ENCODE peak calls at places on chromosomes 4 and X, in six cellular contexts. One of them, this sample, is unnamed.

GRCh38 chr4:185560316-185560715 is 25.0 kb upstream of the PDLIM3 start:
- DNase-seq in upper lobe of right lung: no peak
- DNase-seq in sigmoid colon: no peak
- DNase-seq in cardiac muscle cell: no peak
- DNase-seq in fibroblast of lung: no peak
- DNase-seq in iPS DF 6.9: no peak
- DNase-seq in this sample: no peak

GRCh38 chr4:83810428-83810827 is 274.5 kb downstream of the GPAT3 start:
- DNase-seq in cardiac muscle cell: no peak
- DNase-seq in iPS DF 6.9: no peak
- DNase-seq in sigmoid colon: no peak
- DNase-seq in upper lobe of right lung: no peak
- DNase-seq in fibroblast of lung: peak; percentile 60
- DNase-seq in this sample: no peak

GRCh38 chr4:8571702-8572685 is 8.2 kb upstream of the GPR78 start:
- DNase-seq in iPS DF 6.9: no peak
- DNase-seq in cardiac muscle cell: no peak
- DNase-seq in sigmoid colon: no peak
- DNase-seq in fibroblast of lung: no peak
- DNase-seq in upper lobe of right lung: peak; percentile 33
- DNase-seq in this sample: no peak

GRCh38 chr4:75584067-75584466 is 28.2 kb downstream of the ODAPH start:
- DNase-seq in iPS DF 6.9: no peak
- DNase-seq in sigmoid colon: no peak
- DNase-seq in cardiac muscle cell: no peak
- DNase-seq in fibroblast of lung: peak; percentile 16
- DNase-seq in upper lobe of right lung: no peak
- DNase-seq in this sample: no peak

GRCh38 chrX:39476596-39476995 is 621.2 kb downstream of the BCOR start:
- DNase-seq in iPS DF 6.9: no peak
- DNase-seq in cardiac muscle cell: peak; percentile 48
- DNase-seq in upper lobe of right lung: no peak
- DNase-seq in fibroblast of lung: no peak
- DNase-seq in sigmoid colon: no peak
- DNase-seq in this sample: no peak

GRCh38 chr4:6694177-6694901 is 661 bp downstream of the S100P start:
- DNase-seq in upper lobe of right lung: no peak
- DNase-seq in fibroblast of lung: no peak
- DNase-seq in cardiac muscle cell: no peak
- DNase-seq in sigmoid colon: no peak
- DNase-seq in iPS DF 6.9: no peak
- DNase-seq in this sample: no peak

GRCh38 chr4:99637174-99637573 is 20.5 kb downstream of the C4orf54 start:
- DNase-seq in sigmoid colon: no peak
- DNase-seq in iPS DF 6.9: no peak
- DNase-seq in cardiac muscle cell: no peak
- DNase-seq in upper lobe of right lung: no peak
- DNase-seq in fibroblast of lung: no peak
- DNase-seq in this sample: no peak

GRCh38 chr4:186216465-186217024 is 10.8 kb upstream of the KLKB1 start:
- DNase-seq in upper lobe of right lung: no peak
- DNase-seq in iPS DF 6.9: no peak
- DNase-seq in cardiac muscle cell: no peak
- DNase-seq in fibroblast of lung: no peak
- DNase-seq in sigmoid colon: no peak
- DNase-seq in this sample: no peak

GRCh38 chr4:112296949-112297483 is at the start of gene ALPK1:
- DNase-seq in iPS DF 6.9: no peak
- DNase-seq in cardiac muscle cell: no peak
- DNase-seq in fibroblast of lung: peak; percentile 83
- DNase-seq in sigmoid colon: no peak
- DNase-seq in upper lobe of right lung: no peak
- DNase-seq in this sample: no peak

GRCh38 chrX:31268359-31268758 is 196.5 kb upstream of the FTHL17 start:
- DNase-seq in sigmoid colon: no peak
- DNase-seq in upper lobe of right lung: no peak
- DNase-seq in cardiac muscle cell: peak; percentile 24
- DNase-seq in iPS DF 6.9: no peak
- DNase-seq in fibroblast of lung: peak; percentile 15
- DNase-seq in this sample: no peak

GRCh38 chrX:78517124-78517523 is 142.0 kb downstream of the RTL3 start:
- DNase-seq in cardiac muscle cell: no peak
- DNase-seq in fibroblast of lung: peak; percentile 57
- DNase-seq in upper lobe of right lung: no peak
- DNase-seq in iPS DF 6.9: no peak
- DNase-seq in sigmoid colon: no peak
- DNase-seq in this sample: no peak

GRCh38 chrX:40152173-40152705 is 54.5 kb upstream of the BCOR start:
- DNase-seq in cardiac muscle cell: no peak
- DNase-seq in fibroblast of lung: no peak
- DNase-seq in iPS DF 6.9: no peak
- DNase-seq in upper lobe of right lung: peak; percentile 74
- DNase-seq in sigmoid colon: peak; percentile 74
- DNase-seq in this sample: no peak

GRCh38 chr4:76830612-76831474 is 67.1 kb downstream of the SOWAHB start:
- DNase-seq in fibroblast of lung: peak; percentile 83
- DNase-seq in sigmoid colon: no peak
- DNase-seq in upper lobe of right lung: no peak
- DNase-seq in cardiac muscle cell: peak; percentile 22
- DNase-seq in iPS DF 6.9: no peak
- DNase-seq in this sample: peak; percentile 20

GRCh38 chr4:15756361-15756861 is 21.7 kb upstream of the CD38 start:
- DNase-seq in upper lobe of right lung: no peak
- DNase-seq in fibroblast of lung: peak; percentile 72
- DNase-seq in sigmoid colon: no peak
- DNase-seq in cardiac muscle cell: no peak
- DNase-seq in iPS DF 6.9: no peak
- DNase-seq in this sample: no peak

GRCh38 chr4:85486425-85487101 is 11.6 kb downstream of the ARHGAP24 start:
- DNase-seq in sigmoid colon: no peak
- DNase-seq in cardiac muscle cell: no peak
- DNase-seq in upper lobe of right lung: no peak
- DNase-seq in iPS DF 6.9: no peak
- DNase-seq in fibroblast of lung: peak; percentile 51
- DNase-seq in this sample: no peak

GRCh38 chr4:120977435-120977997 is 55.0 kb upstream of the PRDM5 start:
- DNase-seq in iPS DF 6.9: no peak
- DNase-seq in upper lobe of right lung: no peak
- DNase-seq in cardiac muscle cell: no peak
- DNase-seq in sigmoid colon: no peak
- DNase-seq in fibroblast of lung: peak; percentile 53
- DNase-seq in this sample: no peak

GRCh38 chrX:45557390-45557789 is 356.7 kb upstream of the DIPK2B start:
- DNase-seq in cardiac muscle cell: no peak
- DNase-seq in upper lobe of right lung: no peak
- DNase-seq in fibroblast of lung: no peak
- DNase-seq in sigmoid colon: no peak
- DNase-seq in iPS DF 6.9: no peak
- DNase-seq in this sample: no peak

GRCh38 chr4:6339818-6340445 is 70.3 kb downstream of the WFS1 start:
- DNase-seq in sigmoid colon: no peak
- DNase-seq in iPS DF 6.9: no peak
- DNase-seq in cardiac muscle cell: no peak
- DNase-seq in upper lobe of right lung: no peak
- DNase-seq in fibroblast of lung: no peak
- DNase-seq in this sample: no peak

GRCh38 chrX:123993904-123994635 is 32.6 kb downstream of the STAG2 start:
- DNase-seq in cardiac muscle cell: no peak
- DNase-seq in upper lobe of right lung: no peak
- DNase-seq in iPS DF 6.9: no peak
- DNase-seq in sigmoid colon: no peak
- DNase-seq in fibroblast of lung: no peak
- DNase-seq in this sample: no peak

GRCh38 chr4:110198472-110199419 is at the start of gene ELOVL6:
- DNase-seq in upper lobe of right lung: peak; percentile 77
- DNase-seq in iPS DF 6.9: peak; percentile 85
- DNase-seq in sigmoid colon: peak; percentile 79
- DNase-seq in fibroblast of lung: peak; percentile 78
- DNase-seq in cardiac muscle cell: peak; percentile 87
- DNase-seq in this sample: peak; percentile 94

GRCh38 chr4:154807042-154807630 is 26.1 kb downstream of the RBM46 start:
- DNase-seq in cardiac muscle cell: no peak
- DNase-seq in iPS DF 6.9: no peak
- DNase-seq in upper lobe of right lung: no peak
- DNase-seq in fibroblast of lung: peak; percentile 28
- DNase-seq in sigmoid colon: no peak
- DNase-seq in this sample: no peak

GRCh38 chr4:154928640-154929257 is 147.7 kb downstream of the RBM46 start:
- DNase-seq in upper lobe of right lung: no peak
- DNase-seq in fibroblast of lung: peak; percentile 10
- DNase-seq in cardiac muscle cell: peak; percentile 52
- DNase-seq in iPS DF 6.9: peak; percentile 25
- DNase-seq in sigmoid colon: no peak
- DNase-seq in this sample: peak; percentile 21

GRCh38 chr4:151231915-151232595 is 44.9 kb upstream of the PRSS48 start:
- DNase-seq in upper lobe of right lung: no peak
- DNase-seq in fibroblast of lung: peak; percentile 73
- DNase-seq in sigmoid colon: no peak
- DNase-seq in cardiac muscle cell: no peak
- DNase-seq in iPS DF 6.9: no peak
- DNase-seq in this sample: no peak

DNA sequence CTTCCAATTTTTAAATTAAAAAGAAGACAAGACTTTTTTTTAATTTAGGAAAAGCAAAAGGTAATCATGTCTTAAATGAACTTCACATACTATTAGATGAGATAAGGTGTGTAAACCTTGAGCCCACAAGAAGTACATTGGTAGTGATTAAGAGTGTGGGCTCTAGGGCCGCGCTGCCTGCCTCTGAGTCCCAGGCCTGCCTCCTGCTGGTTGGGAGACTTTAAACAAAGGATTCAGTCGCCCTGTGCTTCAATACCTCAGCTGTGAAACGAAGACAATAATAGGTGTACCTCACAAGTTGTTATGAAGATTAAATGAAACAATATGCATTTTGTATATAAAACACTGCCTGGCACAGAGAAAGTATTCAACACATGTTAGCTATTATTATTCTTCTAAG is 95.9 kb upstream of the MYOZ2 start:
- DNase-seq in sigmoid colon: no peak
- DNase-seq in cardiac muscle cell: no peak
- DNase-seq in upper lobe of right lung: no peak
- DNase-seq in fibroblast of lung: no peak
- DNase-seq in iPS DF 6.9: no peak
- DNase-seq in this sample: no peak
- H3K4me1 ChIP-seq in sigmoid colon: peaks cover 73% of the 10 kb centered on the region
- H3K4me1 ChIP-seq in cardiac muscle cell: peaks cover 21% of the 10 kb centered on the region
- H3K4me1 ChIP-seq in upper lobe of right lung: peaks cover 19% of the 10 kb centered on the region
- H3K4me1 ChIP-seq in fibroblast of lung: peaks cover 31% of the 10 kb centered on the region
- H3K4me1 ChIP-seq in iPS DF 6.9: peaks cover 3% of the 10 kb centered on the region
- H3K4me1 ChIP-seq in this sample: peaks cover 2% of the 10 kb centered on the region

DNA sequence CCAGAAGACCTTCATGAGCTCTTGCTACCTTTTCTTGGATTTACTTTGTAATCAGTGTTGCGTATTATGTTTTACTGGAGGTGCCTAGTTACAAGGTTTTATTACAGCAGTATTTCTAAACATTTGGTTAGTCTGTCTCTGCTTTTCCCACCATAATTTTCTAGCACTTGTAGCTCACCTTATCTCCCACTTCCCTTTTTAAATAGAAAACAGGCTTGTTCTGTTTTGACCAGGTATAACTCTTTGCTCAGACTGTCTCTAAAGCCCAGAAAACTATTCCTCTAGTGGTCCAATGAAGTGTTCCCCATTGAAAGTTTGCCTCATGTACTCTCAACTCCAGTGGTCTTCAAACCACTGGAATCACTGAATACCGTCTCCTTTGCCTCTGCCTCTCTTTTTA is 43.9 kb downstream of the AFF1 start:
- DNase-seq in upper lobe of right lung: no peak
- DNase-seq in iPS DF 6.9: no peak
- DNase-seq in cardiac muscle cell: no peak
- DNase-seq in fibroblast of lung: no peak
- DNase-seq in sigmoid colon: no peak
- DNase-seq in this sample: no peak
- H3K4me1 ChIP-seq in upper lobe of right lung: peaks cover 5% of the 10 kb centered on the region
- H3K4me1 ChIP-seq in iPS DF 6.9: no peaks in the 10 kb centered on the region
- H3K4me1 ChIP-seq in cardiac muscle cell: peaks cover 3% of the 10 kb centered on the region
- H3K4me1 ChIP-seq in fibroblast of lung: no peaks in the 10 kb centered on the region
- H3K4me1 ChIP-seq in sigmoid colon: peaks cover 7% of the 10 kb centered on the region
- H3K4me1 ChIP-seq in this sample: no peaks in the 10 kb centered on the region

GRCh38 chr4:2869659-2870058 is 26.0 kb downstream of the ADD1 start:
- DNase-seq in sigmoid colon: no peak
- DNase-seq in upper lobe of right lung: no peak
- DNase-seq in fibroblast of lung: no peak
- DNase-seq in iPS DF 6.9: no peak
- DNase-seq in cardiac muscle cell: no peak
- DNase-seq in this sample: no peak
- H3K4me1 ChIP-seq in sigmoid colon: peaks cover 81% of the 10 kb centered on the region
- H3K4me1 ChIP-seq in upper lobe of right lung: peaks cover 90% of the 10 kb centered on the region
- H3K4me1 ChIP-seq in fibroblast of lung: peaks cover 13% of the 10 kb centered on the region
- H3K4me1 ChIP-seq in iPS DF 6.9: peaks cover 6% of the 10 kb centered on the region
- H3K4me1 ChIP-seq in cardiac muscle cell: peaks cover 74% of the 10 kb centered on the region
- H3K4me1 ChIP-seq in this sample: peaks cover 3% of the 10 kb centered on the region

GRCh38 chr4:3766207-3766790 is at the start of gene ADRA2C:
- DNase-seq in iPS DF 6.9: no peak
- DNase-seq in sigmoid colon: no peak
- DNase-seq in cardiac muscle cell: peak; percentile 77
- DNase-seq in fibroblast of lung: peak; percentile 30
- DNase-seq in upper lobe of right lung: no peak
- DNase-seq in this sample: peak; percentile 24

GRCh38 chr4:3768842-3769641 is 2.9 kb downstream of the ADRA2C start:
- DNase-seq in iPS DF 6.9: no peak
- DNase-seq in fibroblast of lung: no peak
- DNase-seq in cardiac muscle cell: no peak
- DNase-seq in sigmoid colon: no peak
- DNase-seq in upper lobe of right lung: no peak
- DNase-seq in this sample: no peak

GRCh38 chr4:3767569-3768288 is 1.5 kb downstream of the ADRA2C start:
- DNase-seq in sigmoid colon: no peak
- DNase-seq in cardiac muscle cell: peak; percentile 63
- DNase-seq in iPS DF 6.9: no peak
- DNase-seq in upper lobe of right lung: no peak
- DNase-seq in fibroblast of lung: peak; percentile 23
- DNase-seq in this sample: peak; percentile 38

GRCh38 chr4:3765271-3766206 is 646 bp upstream of the ADRA2C start:
- DNase-seq in fibroblast of lung: peak; percentile 69
- DNase-seq in sigmoid colon: no peak
- DNase-seq in iPS DF 6.9: no peak
- DNase-seq in cardiac muscle cell: peak; percentile 84
- DNase-seq in upper lobe of right lung: no peak
- DNase-seq in this sample: peak; percentile 61

DNA sequence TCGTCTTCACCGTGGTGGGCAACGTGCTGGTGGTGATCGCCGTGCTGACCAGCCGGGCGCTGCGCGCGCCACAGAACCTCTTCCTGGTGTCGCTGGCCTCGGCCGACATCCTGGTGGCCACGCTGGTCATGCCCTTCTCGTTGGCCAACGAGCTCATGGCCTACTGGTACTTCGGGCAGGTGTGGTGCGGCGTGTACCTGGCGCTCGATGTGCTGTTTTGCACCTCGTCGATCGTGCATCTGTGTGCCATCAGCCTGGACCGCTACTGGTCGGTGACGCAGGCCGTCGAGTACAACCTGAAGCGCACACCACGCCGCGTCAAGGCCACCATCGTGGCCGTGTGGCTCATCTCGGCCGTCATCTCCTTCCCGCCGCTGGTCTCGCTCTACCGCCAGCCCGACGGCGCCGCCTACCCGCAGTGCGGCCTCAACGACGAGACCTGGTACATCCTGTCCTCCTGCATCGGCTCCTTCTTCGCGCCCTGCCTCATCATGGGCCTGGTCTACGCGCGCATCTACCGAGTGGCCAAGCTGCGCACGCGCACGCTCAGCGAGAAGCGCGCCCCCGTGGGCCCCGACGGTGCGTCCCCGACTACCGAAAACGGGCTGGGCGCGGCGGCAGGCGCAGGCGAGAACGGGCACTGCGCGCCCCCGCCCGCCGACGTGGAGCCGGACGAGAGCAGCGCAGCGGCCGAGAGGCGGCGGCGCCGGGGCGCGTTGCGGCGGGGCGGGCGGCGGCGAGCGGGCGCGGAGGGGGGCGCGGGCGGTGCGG is 791 bp downstream of the ADRA2C start:
- DNase-seq in sigmoid colon: no peak
- DNase-seq in upper lobe of right lung: no peak
- DNase-seq in iPS DF 6.9: no peak
- DNase-seq in fibroblast of lung: peak; percentile 7
- DNase-seq in cardiac muscle cell: peak; percentile 29
- DNase-seq in this sample: peak; percentile 51
- H3K4me1 ChIP-seq in sigmoid colon: peaks cover 15% of the 10 kb centered on the region
- H3K4me1 ChIP-seq in upper lobe of right lung: no peaks in the 10 kb centered on the region
- H3K4me1 ChIP-seq in iPS DF 6.9: peaks cover 4% of the 10 kb centered on the region
- H3K4me1 ChIP-seq in fibroblast of lung: no peaks in the 10 kb centered on the region
- H3K4me1 ChIP-seq in cardiac muscle cell: no peaks in the 10 kb centered on the region
- H3K4me1 ChIP-seq in this sample: no peaks in the 10 kb centered on the region